ENCODE peak calls at places on chromosomes 3 and 15, in five cellular contexts. One of them, this sample, is unnamed.

GRCh38 chr3:108088697-108089096 is 2.1 kb downstream of the CD47 start:
- DNase-seq in mesenchymal stem cell: peak
- DNase-seq in H1: no peak
- DNase-seq in neuronal stem cell: no peak
- DNase-seq in HepG2: no peak
- DNase-seq in this sample: peak

GRCh38 chr15:78204351-78205309 is 29.7 kb downstream of the ACSBG1 start:
- DNase-seq in mesenchymal stem cell: peak
- DNase-seq in H1: no peak
- DNase-seq in neuronal stem cell: no peak
- DNase-seq in HepG2: no peak
- DNase-seq in this sample: no peak

GRCh38 chr15:90710436-90710835 is 6.7 kb upstream of the BLM start:
- DNase-seq in mesenchymal stem cell: no peak
- DNase-seq in H1: no peak
- DNase-seq in neuronal stem cell: no peak
- DNase-seq in HepG2: no peak
- DNase-seq in this sample: no peak

GRCh38 chr15:32856753-32857152 is 138.9 kb downstream of the GREM1 start:
- DNase-seq in mesenchymal stem cell: peak
- DNase-seq in H1: no peak
- DNase-seq in neuronal stem cell: no peak
- DNase-seq in HepG2: no peak
- DNase-seq in this sample: peak

GRCh38 chr3:32403663-32404062 is 12.0 kb downstream of the CMTM7 start:
- DNase-seq in mesenchymal stem cell: no peak
- DNase-seq in H1: no peak
- DNase-seq in neuronal stem cell: no peak
- DNase-seq in HepG2: no peak
- DNase-seq in this sample: no peak

GRCh38 chr3:140972833-140973232 is 31.2 kb downstream of the SLC25A36 start:
- DNase-seq in mesenchymal stem cell: peak
- DNase-seq in H1: no peak
- DNase-seq in neuronal stem cell: no peak
- DNase-seq in HepG2: peak
- DNase-seq in this sample: peak

GRCh38 chr3:52406231-52406661 is 38.7 kb downstream of the SEMA3G start:
- DNase-seq in mesenchymal stem cell: no peak
- DNase-seq in H1: no peak
- DNase-seq in neuronal stem cell: no peak
- DNase-seq in HepG2: no peak
- DNase-seq in this sample: no peak

GRCh38 chr3:64693031-64693430 is 5.2 kb upstream of the ADAMTS9 start:
- DNase-seq in mesenchymal stem cell: no peak
- DNase-seq in H1: no peak
- DNase-seq in neuronal stem cell: no peak
- DNase-seq in HepG2: no peak
- DNase-seq in this sample: no peak

GRCh38 chr15:48267766-48268165 is 61.7 kb downstream of the SLC12A1 start:
- DNase-seq in mesenchymal stem cell: no peak
- DNase-seq in H1: no peak
- DNase-seq in neuronal stem cell: no peak
- DNase-seq in HepG2: no peak
- DNase-seq in this sample: no peak

GRCh38 chr15:80764535-80764934 is 14.6 kb upstream of the CEMIP start:
- DNase-seq in mesenchymal stem cell: no peak
- DNase-seq in H1: no peak
- DNase-seq in neuronal stem cell: no peak
- DNase-seq in HepG2: no peak
- DNase-seq in this sample: no peak

GRCh38 chr3:53147903-53148400 is 13.1 kb upstream of the PRKCD start:
- DNase-seq in mesenchymal stem cell: no peak
- DNase-seq in H1: no peak
- DNase-seq in neuronal stem cell: no peak
- DNase-seq in HepG2: no peak
- DNase-seq in this sample: no peak

GRCh38 chr3:119352235-119352634 is 58.1 kb downstream of the ARHGAP31 start:
- DNase-seq in mesenchymal stem cell: no peak
- DNase-seq in H1: no peak
- DNase-seq in neuronal stem cell: no peak
- DNase-seq in HepG2: no peak
- DNase-seq in this sample: peak

GRCh38 chr3:141240290-141241247 is 8.9 kb downstream of the PXYLP1 start:
- DNase-seq in mesenchymal stem cell: peak
- DNase-seq in H1: no peak
- DNase-seq in neuronal stem cell: no peak
- DNase-seq in HepG2: no peak
- DNase-seq in this sample: peak

GRCh38 chr3:14548321-14548729 is 8.2 kb upstream of the GRIP2 start:
- DNase-seq in mesenchymal stem cell: peak
- DNase-seq in H1: peak
- DNase-seq in neuronal stem cell: peak
- DNase-seq in HepG2: peak
- DNase-seq in this sample: peak

GRCh38 chr15:55774113-55774970 is 31.4 kb upstream of the PRTG start:
- DNase-seq in mesenchymal stem cell: peak
- DNase-seq in H1: no peak
- DNase-seq in neuronal stem cell: peak
- DNase-seq in HepG2: peak
- DNase-seq in this sample: no peak

GRCh38 chr15:62109457-62109856 is 42.7 kb downstream of the C2CD4A start:
- DNase-seq in mesenchymal stem cell: no peak
- DNase-seq in H1: no peak
- DNase-seq in neuronal stem cell: no peak
- DNase-seq in HepG2: no peak
- DNase-seq in this sample: no peak

GRCh38 chr15:65576669-65577068 is 34.3 kb downstream of the INTS14 start:
- DNase-seq in mesenchymal stem cell: peak
- DNase-seq in H1: no peak
- DNase-seq in neuronal stem cell: no peak
- DNase-seq in HepG2: no peak
- DNase-seq in this sample: peak

GRCh38 chr3:42533161-42533897 is 30.9 kb downstream of the VIPR1 start:
- DNase-seq in mesenchymal stem cell: no peak
- DNase-seq in H1: no peak
- DNase-seq in neuronal stem cell: no peak
- DNase-seq in HepG2: no peak
- DNase-seq in this sample: no peak

GRCh38 chr15:70196314-70197291 is 98.9 kb upstream of the TLE3 start:
- DNase-seq in mesenchymal stem cell: peak
- DNase-seq in H1: peak
- DNase-seq in neuronal stem cell: peak
- DNase-seq in HepG2: peak
- DNase-seq in this sample: peak

GRCh38 chr3:127000128-127000527 is 17.2 kb downstream of the PLXNA1 start:
- DNase-seq in mesenchymal stem cell: no peak
- DNase-seq in H1: no peak
- DNase-seq in neuronal stem cell: no peak
- DNase-seq in HepG2: no peak
- DNase-seq in this sample: no peak

GRCh38 chr15:85750807-85751730 is 43.7 kb downstream of the KLHL25 start:
- DNase-seq in mesenchymal stem cell: no peak
- DNase-seq in H1: no peak
- DNase-seq in neuronal stem cell: no peak
- DNase-seq in HepG2: no peak
- DNase-seq in this sample: no peak

GRCh38 chr15:87748483-87748882 is 508.1 kb downstream of the NTRK3 start:
- DNase-seq in mesenchymal stem cell: no peak
- DNase-seq in H1: no peak
- DNase-seq in neuronal stem cell: no peak
- DNase-seq in HepG2: no peak
- DNase-seq in this sample: no peak

GRCh38 chr3:4989649-4989966 is 10.4 kb downstream of the BHLHE40 start:
- DNase-seq in mesenchymal stem cell: no peak
- DNase-seq in H1: no peak
- DNase-seq in neuronal stem cell: no peak
- DNase-seq in HepG2: no peak
- DNase-seq in this sample: no peak

GRCh38 chr15:57283774-57284508 is 92.4 kb upstream of the CGNL1 start:
- DNase-seq in mesenchymal stem cell: peak
- DNase-seq in H1: no peak
- DNase-seq in neuronal stem cell: no peak
- DNase-seq in HepG2: no peak
- DNase-seq in this sample: no peak
- H2AFZ ChIP-seq in mesenchymal stem cell: no peak
- H2AFZ ChIP-seq in H1: no peak
- H2AFZ ChIP-seq in neuronal stem cell: no peak
- H2AFZ ChIP-seq in HepG2: no peak
- H2AFZ ChIP-seq in this sample: no peak

GRCh38 chr15:89360294-89360971 is 25.8 kb upstream of the POLG start:
- DNase-seq in mesenchymal stem cell: no peak
- DNase-seq in H1: no peak
- DNase-seq in neuronal stem cell: no peak
- DNase-seq in HepG2: no peak
- DNase-seq in this sample: no peak

GRCh38 chr15:89358435-89358754 is 23.8 kb upstream of the POLG start:
- DNase-seq in mesenchymal stem cell: no peak
- DNase-seq in H1: no peak
- DNase-seq in neuronal stem cell: no peak
- DNase-seq in HepG2: no peak
- DNase-seq in this sample: no peak

GRCh38 chr15:89358755-89359439 is 24.3 kb upstream of the POLG start:
- DNase-seq in mesenchymal stem cell: peak
- DNase-seq in H1: no peak
- DNase-seq in neuronal stem cell: peak
- DNase-seq in HepG2: peak
- DNase-seq in this sample: peak

GRCh38 chr15:89361451-89362202 is 27.0 kb upstream of the POLG start:
- DNase-seq in mesenchymal stem cell: peak
- DNase-seq in H1: no peak
- DNase-seq in neuronal stem cell: peak
- DNase-seq in HepG2: peak
- DNase-seq in this sample: peak

DNA sequence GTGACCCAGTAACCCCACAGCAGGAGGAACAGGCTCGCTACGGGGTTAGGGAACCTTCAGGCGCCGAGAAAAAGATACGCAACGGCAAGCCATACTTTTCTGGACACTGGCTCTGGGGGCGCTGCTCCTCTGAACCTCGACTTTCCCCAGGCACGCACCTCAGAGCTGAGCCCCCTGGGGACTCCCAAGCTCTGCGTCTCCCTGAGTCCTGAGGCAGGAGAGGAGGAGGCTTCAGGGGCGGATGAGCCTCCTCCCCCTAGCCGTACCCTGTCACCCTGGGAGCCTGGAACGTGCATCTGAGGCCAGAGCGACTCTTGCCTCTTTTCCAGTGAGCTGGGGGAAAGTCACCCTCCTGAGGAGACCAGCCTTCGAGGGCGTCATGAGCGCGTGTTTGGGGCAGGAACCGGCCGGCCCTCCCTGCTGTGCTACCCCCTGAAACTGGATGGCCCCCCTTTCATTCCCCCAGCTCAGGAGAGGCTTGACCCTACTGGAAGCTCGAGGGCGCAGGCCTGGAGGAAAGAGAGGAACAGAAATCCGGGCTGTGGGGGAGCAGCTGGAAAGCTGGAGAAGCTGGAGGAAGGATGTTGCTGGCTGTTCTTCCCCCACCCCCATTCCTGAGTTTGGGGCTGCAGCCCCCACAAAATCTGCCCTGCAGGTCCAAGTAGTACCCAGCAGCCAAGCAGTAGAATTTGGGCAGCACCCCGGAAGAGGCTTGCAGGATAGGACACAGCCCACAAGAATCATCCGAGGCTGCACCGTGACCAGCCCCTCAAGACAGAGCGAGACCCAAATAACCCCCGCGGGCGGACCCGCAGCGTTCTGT is 25.1 kb upstream of the POLG start:
- DNase-seq in mesenchymal stem cell: no peak
- DNase-seq in H1: no peak
- DNase-seq in neuronal stem cell: no peak
- DNase-seq in HepG2: no peak
- DNase-seq in this sample: no peak
- H3K4me2 ChIP-seq in mesenchymal stem cell: no peak
- H3K4me2 ChIP-seq in H1: peak
- H3K4me2 ChIP-seq in neuronal stem cell: no peak
- H3K4me2 ChIP-seq in HepG2: peak
- H3K4me2 ChIP-seq in this sample: peak

DNA sequence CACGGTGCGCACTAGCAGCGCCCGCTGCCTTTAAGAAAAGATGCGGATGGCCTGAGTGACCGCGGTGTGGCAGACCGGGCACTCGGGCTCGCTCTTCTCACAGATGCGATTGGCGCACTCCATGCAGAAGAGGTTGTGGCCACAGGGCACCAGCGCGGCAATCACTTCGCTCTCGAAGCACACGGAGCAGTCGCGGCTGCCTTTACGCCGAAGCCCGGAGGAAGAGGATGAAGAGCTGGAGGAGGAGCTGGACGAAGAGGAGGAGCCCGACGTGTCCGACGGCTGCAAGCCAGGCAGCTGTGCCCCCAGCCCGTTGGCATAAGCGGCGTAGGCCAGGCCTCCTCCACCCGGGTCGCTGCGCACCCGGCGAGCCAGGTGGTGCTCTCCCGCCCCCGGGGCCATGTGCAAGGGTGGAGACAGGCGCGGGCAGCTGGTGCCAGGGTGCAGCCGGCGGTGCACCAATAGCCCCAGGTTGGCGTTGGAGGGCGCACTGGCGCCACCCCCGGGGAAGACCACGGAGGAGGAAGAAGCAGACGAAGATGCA is 2.6 kb downstream of the MEX3B start:
- DNase-seq in mesenchymal stem cell: no peak
- DNase-seq in H1: no peak
- DNase-seq in neuronal stem cell: no peak
- DNase-seq in HepG2: no peak
- DNase-seq in this sample: no peak
- H3K4me3 ChIP-seq in mesenchymal stem cell: no peak
- H3K4me3 ChIP-seq in H1: peak
- H3K4me3 ChIP-seq in neuronal stem cell: peak
- H3K4me3 ChIP-seq in HepG2: no peak
- H3K4me3 ChIP-seq in this sample: peak

GRCh38 chr3:47008851-47009224 is 29.4 kb downstream of the NBEAL2 start:
- DNase-seq in mesenchymal stem cell: no peak
- DNase-seq in H1: no peak
- DNase-seq in neuronal stem cell: no peak
- DNase-seq in HepG2: no peak
- DNase-seq in this sample: no peak
- H2AFZ ChIP-seq in mesenchymal stem cell: no peak
- H2AFZ ChIP-seq in H1: no peak
- H2AFZ ChIP-seq in neuronal stem cell: no peak
- H2AFZ ChIP-seq in HepG2: no peak
- H2AFZ ChIP-seq in this sample: peak

This sample was measured in astrocyte.